ENCODE peak calls at places on chromosomes 11 and 22, in five cellular contexts. V is mucosa of descending colon, R is AG04450, B is AML-193, Q is KG1. G is an unnamed sample.

GRCh38 chr11:71131861-71132260 is 120.5 kb downstream of the SHANK2 start:
- DNase-seq in V (no peak), R (no peak), B (no peak), Q (no peak), G (no peak)

GRCh38 chr11:70311616-70312015 is 41.1 kb downstream of the PPFIA1 start:
- DNase-seq in V (no peak), R (no peak), B (no peak), Q (no peak), G (no peak)

GRCh38 chr11:64084962-64085710 is 49.4 kb downstream of the FLRT1 start:
- DNase-seq in V (no peak), R (no peak), B (no peak), Q (no peak), G (no peak)

GRCh38 chr11:772429-773390 is 4.6 kb downstream of the GATD1 start:
- DNase-seq in V (no peak), R (no peak), B (no peak), Q (no peak), G (no peak)

GRCh38 chr11:7251836-7252682 is at the start of gene SYT9:
- DNase-seq in V (peak), R (no peak), B (no peak), Q (no peak), G (no peak)

GRCh38 chr22:17738386-17739128 is 35.7 kb downstream of the BID start:
- DNase-seq in V (no peak), R (no peak), B (no peak), Q (no peak), G (no peak)

GRCh38 chr11:99176430-99176829 is 155.7 kb downstream of the CNTN5 start:
- DNase-seq in V (no peak), R (no peak), B (peak), Q (no peak), G (no peak)

GRCh38 chr22:33909075-33909458 is 11.2 kb downstream of the LARGE1 start:
- DNase-seq in V (no peak), R (peak), B (no peak), Q (no peak), G (no peak)

GRCh38 chr11:32107647-32108046 is 16.8 kb downstream of the RCN1 start:
- DNase-seq in V (no peak), R (no peak), B (no peak), Q (no peak), G (no peak)

GRCh38 chr11:105738972-105739574 is 129.2 kb downstream of the GRIA4 start:
- DNase-seq in V (no peak), R (no peak), B (no peak), Q (no peak), G (no peak)

GRCh38 chr11:96122601-96123044 is 198.7 kb upstream of the MTMR2 start:
- DNase-seq in V (no peak), R (no peak), B (no peak), Q (no peak), G (no peak)

GRCh38 chr11:84673753-84674152 is 953.4 kb downstream of the DLG2 start:
- DNase-seq in V (no peak), R (no peak), B (no peak), Q (no peak), G (no peak)

GRCh38 chr11:75925785-75926164 is 110.8 kb downstream of the UVRAG start:
- DNase-seq in V (no peak), R (no peak), B (no peak), Q (no peak), G (no peak)

GRCh38 chr11:134406264-134407185 is 5.5 kb downstream of the B3GAT1 start:
- DNase-seq in V (no peak), R (no peak), B (no peak), Q (no peak), G (no peak)

GRCh38 chr11:132187814-132188213 is 817.4 kb downstream of the NTM start:
- DNase-seq in V (no peak), R (no peak), B (no peak), Q (no peak), G (no peak)